ENCODE peak calls at places on chromosomes 13 and 19, in nine cellular contexts. One of them, this sample, is unnamed. For H3K36me3 and H3K4me1, the result is how much of the 10 kb centered on the place peaks cover.

GRCh38 chr13:44904982-44905381 is 84.3 kb downstream of the NUFIP1 start:
- DNase-seq in BE2C: no peak
- DNase-seq in suprapubic skin: peak
- DNase-seq in tibial nerve: peak
- DNase-seq in neural progenitor cell: no peak
- DNase-seq in H1: no peak
- DNase-seq in left lung: no peak
- DNase-seq in body of pancreas: peak
- DNase-seq in psoas muscle: peak
- DNase-seq in this sample: peak

GRCh38 chr19:58252102-58252685 is 23.5 kb downstream of the ZNF544 start:
- DNase-seq in suprapubic skin: no peak
- DNase-seq in psoas muscle: no peak
- DNase-seq in body of pancreas: no peak
- DNase-seq in BE2C: no peak
- DNase-seq in H1: no peak
- DNase-seq in neural progenitor cell: peak
- DNase-seq in tibial nerve: no peak
- DNase-seq in left lung: no peak
- DNase-seq in this sample: no peak

GRCh38 chr19:11196406-11197287 is 698 bp downstream of the KANK2 start:
- DNase-seq in left lung: peak
- DNase-seq in suprapubic skin: no peak
- DNase-seq in psoas muscle: peak
- DNase-seq in BE2C: peak
- DNase-seq in neural progenitor cell: peak
- DNase-seq in H1: no peak
- DNase-seq in tibial nerve: no peak
- DNase-seq in body of pancreas: peak
- DNase-seq in this sample: peak

GRCh38 chr19:41590945-41591344 is 15.0 kb downstream of the CEACAM21 start:
- DNase-seq in psoas muscle: no peak
- DNase-seq in neural progenitor cell: no peak
- DNase-seq in BE2C: no peak
- DNase-seq in suprapubic skin: no peak
- DNase-seq in left lung: no peak
- DNase-seq in tibial nerve: no peak
- DNase-seq in H1: no peak
- DNase-seq in body of pancreas: no peak
- DNase-seq in this sample: no peak

GRCh38 chr13:58619396-58620113 is 988.0 kb downstream of the PCDH17 start:
- DNase-seq in tibial nerve: no peak
- DNase-seq in BE2C: peak
- DNase-seq in suprapubic skin: no peak
- DNase-seq in body of pancreas: no peak
- DNase-seq in psoas muscle: no peak
- DNase-seq in H1: no peak
- DNase-seq in neural progenitor cell: peak
- DNase-seq in left lung: no peak
- DNase-seq in this sample: no peak

GRCh38 chr13:50989476-50989875 is 79.9 kb downstream of the RNASEH2B start:
- DNase-seq in H1: no peak
- DNase-seq in tibial nerve: peak
- DNase-seq in left lung: no peak
- DNase-seq in psoas muscle: peak
- DNase-seq in BE2C: no peak
- DNase-seq in suprapubic skin: no peak
- DNase-seq in body of pancreas: no peak
- DNase-seq in neural progenitor cell: peak
- DNase-seq in this sample: peak

GRCh38 chr19:10026744-10027143 is 13.5 kb downstream of the RDH8 start:
- DNase-seq in H1: no peak
- DNase-seq in suprapubic skin: no peak
- DNase-seq in left lung: no peak
- DNase-seq in body of pancreas: no peak
- DNase-seq in neural progenitor cell: no peak
- DNase-seq in BE2C: no peak
- DNase-seq in psoas muscle: no peak
- DNase-seq in tibial nerve: no peak
- DNase-seq in this sample: no peak

GRCh38 chr19:4510435-4511255 is 7.6 kb downstream of the PLIN4 start:
- DNase-seq in tibial nerve: no peak
- DNase-seq in body of pancreas: no peak
- DNase-seq in BE2C: no peak
- DNase-seq in H1: no peak
- DNase-seq in left lung: no peak
- DNase-seq in neural progenitor cell: no peak
- DNase-seq in psoas muscle: no peak
- DNase-seq in suprapubic skin: no peak
- DNase-seq in this sample: no peak

GRCh38 chr19:2185734-2186070 is 22.0 kb downstream of the DOT1L start:
- DNase-seq in neural progenitor cell: no peak
- DNase-seq in psoas muscle: no peak
- DNase-seq in suprapubic skin: no peak
- DNase-seq in left lung: no peak
- DNase-seq in tibial nerve: no peak
- DNase-seq in body of pancreas: no peak
- DNase-seq in H1: no peak
- DNase-seq in BE2C: no peak
- DNase-seq in this sample: no peak

GRCh38 chr13:40061466-40062450 is 406.3 kb downstream of the COG6 start:
- DNase-seq in suprapubic skin: no peak
- DNase-seq in left lung: no peak
- DNase-seq in H1: no peak
- DNase-seq in BE2C: no peak
- DNase-seq in body of pancreas: peak
- DNase-seq in tibial nerve: no peak
- DNase-seq in psoas muscle: no peak
- DNase-seq in neural progenitor cell: no peak
- DNase-seq in this sample: no peak

GRCh38 chr13:95118541-95119324 is 182.5 kb downstream of the ABCC4 start:
- DNase-seq in tibial nerve: no peak
- DNase-seq in suprapubic skin: no peak
- DNase-seq in body of pancreas: no peak
- DNase-seq in left lung: no peak
- DNase-seq in neural progenitor cell: no peak
- DNase-seq in psoas muscle: no peak
- DNase-seq in H1: no peak
- DNase-seq in BE2C: no peak
- DNase-seq in this sample: no peak

GRCh38 chr19:48772503-48772953 is 17.2 kb downstream of the FGF21 start:
- DNase-seq in suprapubic skin: peak
- DNase-seq in H1: no peak
- DNase-seq in BE2C: no peak
- DNase-seq in neural progenitor cell: no peak
- DNase-seq in tibial nerve: peak
- DNase-seq in psoas muscle: peak
- DNase-seq in left lung: peak
- DNase-seq in body of pancreas: peak
- DNase-seq in this sample: no peak

GRCh38 chr13:29704648-29705047 is 109.2 kb upstream of the SLC7A1 start:
- DNase-seq in H1: no peak
- DNase-seq in psoas muscle: no peak
- DNase-seq in body of pancreas: no peak
- DNase-seq in BE2C: peak
- DNase-seq in neural progenitor cell: no peak
- DNase-seq in tibial nerve: no peak
- DNase-seq in suprapubic skin: no peak
- DNase-seq in left lung: no peak
- DNase-seq in this sample: no peak

GRCh38 chr13:46523972-46524737 is 28.8 kb upstream of the LRCH1 start:
- DNase-seq in tibial nerve: no peak
- DNase-seq in left lung: no peak
- DNase-seq in body of pancreas: no peak
- DNase-seq in BE2C: no peak
- DNase-seq in psoas muscle: no peak
- DNase-seq in H1: no peak
- DNase-seq in neural progenitor cell: no peak
- DNase-seq in suprapubic skin: no peak
- DNase-seq in this sample: no peak

GRCh38 chr13:99347335-99347878 is 40.2 kb upstream of the GPR183 start:
- DNase-seq in body of pancreas: no peak
- DNase-seq in BE2C: no peak
- DNase-seq in psoas muscle: no peak
- DNase-seq in suprapubic skin: no peak
- DNase-seq in neural progenitor cell: no peak
- DNase-seq in H1: no peak
- DNase-seq in left lung: no peak
- DNase-seq in tibial nerve: no peak
- DNase-seq in this sample: no peak

GRCh38 chr13:99345345-99345744 is 38.1 kb upstream of the GPR183 start:
- DNase-seq in suprapubic skin: no peak
- DNase-seq in body of pancreas: no peak
- DNase-seq in left lung: no peak
- DNase-seq in psoas muscle: no peak
- DNase-seq in neural progenitor cell: no peak
- DNase-seq in tibial nerve: no peak
- DNase-seq in BE2C: no peak
- DNase-seq in H1: no peak
- DNase-seq in this sample: no peak

GRCh38 chr13:99344610-99345208 is 37.5 kb upstream of the GPR183 start:
- DNase-seq in H1: no peak
- DNase-seq in body of pancreas: no peak
- DNase-seq in neural progenitor cell: no peak
- DNase-seq in BE2C: no peak
- DNase-seq in left lung: no peak
- DNase-seq in suprapubic skin: no peak
- DNase-seq in tibial nerve: no peak
- DNase-seq in psoas muscle: no peak
- DNase-seq in this sample: no peak

GRCh38 chr13:99347911-99348451 is 40.8 kb upstream of the GPR183 start:
- DNase-seq in tibial nerve: no peak
- DNase-seq in neural progenitor cell: no peak
- DNase-seq in body of pancreas: no peak
- DNase-seq in H1: no peak
- DNase-seq in psoas muscle: no peak
- DNase-seq in left lung: no peak
- DNase-seq in suprapubic skin: no peak
- DNase-seq in BE2C: no peak
- DNase-seq in this sample: no peak

GRCh38 chr13:99346328-99347070 is 39.3 kb upstream of the GPR183 start:
- DNase-seq in suprapubic skin: no peak
- DNase-seq in neural progenitor cell: no peak
- DNase-seq in psoas muscle: no peak
- DNase-seq in body of pancreas: no peak
- DNase-seq in H1: no peak
- DNase-seq in left lung: no peak
- DNase-seq in tibial nerve: no peak
- DNase-seq in BE2C: no peak
- DNase-seq in this sample: no peak
- H3K36me3 ChIP-seq in suprapubic skin: half or more
- H3K36me3 ChIP-seq in neural progenitor cell: under half
- H3K36me3 ChIP-seq in psoas muscle: under half
- H3K36me3 ChIP-seq in body of pancreas: under half
- H3K36me3 ChIP-seq in H1: under half
- H3K36me3 ChIP-seq in left lung: half or more
- H3K36me3 ChIP-seq in tibial nerve: under half
- H3K36me3 ChIP-seq in BE2C: under half
- H3K36me3 ChIP-seq in this sample: under half

GRCh38 chr19:54485846-54486245 is 12.8 kb upstream of the CDC42EP5 start:
- DNase-seq in tibial nerve: no peak
- DNase-seq in suprapubic skin: no peak
- DNase-seq in body of pancreas: no peak
- DNase-seq in neural progenitor cell: no peak
- DNase-seq in H1: no peak
- DNase-seq in psoas muscle: no peak
- DNase-seq in BE2C: no peak
- DNase-seq in left lung: no peak
- DNase-seq in this sample: no peak

GRCh38 chr19:54480048-54480447 is 7.0 kb upstream of the CDC42EP5 start:
- DNase-seq in body of pancreas: no peak
- DNase-seq in BE2C: no peak
- DNase-seq in suprapubic skin: no peak
- DNase-seq in tibial nerve: no peak
- DNase-seq in psoas muscle: no peak
- DNase-seq in neural progenitor cell: no peak
- DNase-seq in H1: no peak
- DNase-seq in left lung: no peak
- DNase-seq in this sample: no peak

GRCh38 chr19:54481326-54481930 is 8.3 kb upstream of the CDC42EP5 start:
- DNase-seq in psoas muscle: no peak
- DNase-seq in H1: no peak
- DNase-seq in neural progenitor cell: peak
- DNase-seq in tibial nerve: no peak
- DNase-seq in suprapubic skin: no peak
- DNase-seq in BE2C: peak
- DNase-seq in body of pancreas: peak
- DNase-seq in left lung: no peak
- DNase-seq in this sample: no peak

GRCh38 chr19:54482889-54483288 is 9.8 kb upstream of the CDC42EP5 start:
- DNase-seq in neural progenitor cell: no peak
- DNase-seq in suprapubic skin: no peak
- DNase-seq in body of pancreas: no peak
- DNase-seq in psoas muscle: no peak
- DNase-seq in BE2C: no peak
- DNase-seq in left lung: no peak
- DNase-seq in H1: no peak
- DNase-seq in tibial nerve: no peak
- DNase-seq in this sample: no peak

GRCh38 chr19:54484451-54484850 is 11.4 kb upstream of the CDC42EP5 start:
- DNase-seq in neural progenitor cell: no peak
- DNase-seq in BE2C: no peak
- DNase-seq in body of pancreas: no peak
- DNase-seq in H1: no peak
- DNase-seq in psoas muscle: no peak
- DNase-seq in tibial nerve: no peak
- DNase-seq in suprapubic skin: no peak
- DNase-seq in left lung: no peak
- DNase-seq in this sample: no peak
- H3K4me1 ChIP-seq in neural progenitor cell: under half
- H3K4me1 ChIP-seq in BE2C: under half
- H3K4me1 ChIP-seq in body of pancreas: under half
- H3K4me1 ChIP-seq in H1: under half
- H3K4me1 ChIP-seq in psoas muscle: under half
- H3K4me1 ChIP-seq in tibial nerve: under half
- H3K4me1 ChIP-seq in suprapubic skin: under half
- H3K4me1 ChIP-seq in left lung: under half
- H3K4me1 ChIP-seq in this sample: under half

GRCh38 chr19:50258918-50259372 is 55.5 kb downstream of the MYH14 start:
- DNase-seq in BE2C: no peak
- DNase-seq in psoas muscle: peak
- DNase-seq in suprapubic skin: no peak
- DNase-seq in left lung: peak
- DNase-seq in tibial nerve: no peak
- DNase-seq in neural progenitor cell: peak
- DNase-seq in H1: peak
- DNase-seq in body of pancreas: peak
- DNase-seq in this sample: no peak
- TF ChIP-seq CTCF in BE2C: peak
- TF ChIP-seq CTCF in psoas muscle: peak
- TF ChIP-seq CTCF in suprapubic skin: peak
- TF ChIP-seq CTCF in left lung: peak
- TF ChIP-seq CTCF in tibial nerve: no peak
- TF ChIP-seq CTCF in neural progenitor cell: peak
- TF ChIP-seq CTCF in H1: peak
- TF ChIP-seq CTCF in body of pancreas: peak
- TF ChIP-seq CTCF in this sample: no peak

DNA sequence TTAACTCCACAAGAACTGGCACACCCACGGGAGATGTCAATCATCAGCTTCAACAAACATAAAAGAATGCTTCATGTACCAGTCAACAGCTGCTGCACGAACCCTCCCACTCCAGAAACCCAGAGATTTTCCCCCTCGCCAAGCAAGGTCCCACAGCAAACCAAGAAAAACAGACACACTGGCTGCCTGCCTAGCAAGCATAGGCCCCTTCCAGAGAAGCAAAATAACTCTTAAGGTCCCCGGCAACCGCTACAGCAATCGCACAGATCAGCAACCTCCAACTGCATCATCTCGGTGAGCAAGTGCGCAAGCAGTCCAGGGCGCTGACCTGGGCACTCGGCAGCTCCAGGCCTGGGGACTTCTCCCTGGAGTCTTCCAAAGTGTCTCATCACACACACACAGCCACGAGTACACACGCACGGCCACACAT is 125.2 kb downstream of the STK24 start:
- DNase-seq in body of pancreas: peak
- DNase-seq in psoas muscle: peak
- DNase-seq in BE2C: no peak
- DNase-seq in left lung: no peak
- DNase-seq in tibial nerve: peak
- DNase-seq in H1: no peak
- DNase-seq in neural progenitor cell: no peak
- DNase-seq in suprapubic skin: no peak
- DNase-seq in this sample: peak
- H3K36me3 ChIP-seq in body of pancreas: under half
- H3K36me3 ChIP-seq in psoas muscle: under half
- H3K36me3 ChIP-seq in BE2C: under half
- H3K36me3 ChIP-seq in left lung: half or more
- H3K36me3 ChIP-seq in tibial nerve: under half
- H3K36me3 ChIP-seq in H1: under half
- H3K36me3 ChIP-seq in neural progenitor cell: under half
- H3K36me3 ChIP-seq in suprapubic skin: under half
- H3K36me3 ChIP-seq in this sample: under half

This sample was measured in uterus.